ENCODE peak calls at places on chromosome 22, in four cellular contexts. X is kidney, U is A673, K is H7. H is an unnamed sample.

GRCh38 chr22:42192547-42192946 is 61.9 kb upstream of the CYP2D6 start:
- DNase-seq in X (no peak), U (no peak), K (no peak), H (no peak)

GRCh38 chr22:17703811-17704210 is 65.3 kb downstream of the BCL2L13 start:
- DNase-seq in X (no peak), U (no peak), K (no peak), H (no peak)

GRCh38 chr22:36332623-36333331 is 55.0 kb downstream of the MYH9 start:
- DNase-seq in X (no peak), U (peak), K (peak), H (no peak)

GRCh38 chr22:37419370-37419915 is 7.8 kb downstream of the ELFN2 start:
- DNase-seq in X (peak), U (no peak), K (no peak), H (no peak)

GRCh38 chr22:45310331-45311032 is 748 bp downstream of the FAM118A start:
- DNase-seq in X (no peak), U (peak), K (peak), H (no peak)

GRCh38 chr22:38240734-38241252 is 32.0 kb downstream of the TMEM184B start:
- DNase-seq in X (no peak), U (no peak), K (peak), H (peak)

GRCh38 chr22:32583074-32583677 is 108.6 kb downstream of the FBXO7 start:
- DNase-seq in X (no peak), U (no peak), K (no peak), H (peak)

GRCh38 chr22:42286205-42286604 is 15.8 kb upstream of the TCF20 start:
- DNase-seq in X (no peak), U (no peak), K (no peak), H (no peak)

GRCh38 chr22:49365191-49365837 is 462.4 kb downstream of the BRD1 start:
- DNase-seq in X (peak), U (no peak), K (no peak), H (no peak)

GRCh38 chr22:38230108-38230825 is 28.5 kb downstream of the MAFF start:
- DNase-seq in X (no peak), U (peak), K (peak), H (no peak)

GRCh38 chr22:20428496-20429253 is 8.9 kb downstream of the SCARF2 start:
- DNase-seq in X (peak), U (no peak), K (no peak), H (no peak)

GRCh38 chr22:31206896-31207687 is 5.0 kb upstream of the LIMK2 start:
- DNase-seq in X (no peak), U (no peak), K (no peak), H (peak)

GRCh38 chr22:46122511-46122971 is 27.8 kb upstream of the PPARA start:
- DNase-seq in X (peak), U (peak), K (peak), H (peak)

GRCh38 chr22:41469218-41469851 is 418 bp downstream of the ACO2 start:
- DNase-seq in X (no peak), U (peak), K (peak), H (peak)

GRCh38 chr22:35930933-35931332 is 97.7 kb downstream of the RBFOX2 start:
- DNase-seq in X (no peak), U (peak), K (peak), H (peak)

GRCh38 chr22:31572939-31573338 is 76.6 kb downstream of the SFI1 start:
- DNase-seq in X (no peak), U (no peak), K (no peak), H (peak)

GRCh38 chr22:26476705-26477340 is 6.8 kb downstream of the HPS4 start:
- DNase-seq in X (no peak), U (no peak), K (no peak), H (no peak)

GRCh38 chr22:20008221-20008995 is 8.2 kb downstream of the ARVCF start:
- DNase-seq in X (peak), U (no peak), K (no peak), H (no peak)

GRCh38 chr22:37195921-37196320 is 7.9 kb upstream of the C1QTNF6 start:
- DNase-seq in X (peak), U (no peak), K (no peak), H (no peak)

GRCh38 chr22:50011447-50012200 is 941 bp downstream of the IL17REL start:
- DNase-seq in X (peak), U (peak), K (peak), H (no peak)

GRCh38 chr22:44362249-44363040 is 49.7 kb upstream of the SHISAL1 start:
- DNase-seq in X (peak), U (no peak), K (no peak), H (no peak)

GRCh38 chr22:46990937-46991520 is 228.6 kb downstream of the TBC1D22A start:
- DNase-seq in X (no peak), U (no peak), K (peak), H (no peak)

GRCh38 chr22:49018601-49019000 is 809.1 kb downstream of the BRD1 start:
- DNase-seq in X (peak), U (no peak), K (peak), H (no peak)

GRCh38 chr22:39658367-39658766 is 87.8 kb downstream of the CACNA1I start:
- DNase-seq in X (no peak), U (peak), K (no peak), H (no peak)

GRCh38 chr22:31611065-31611760 is 50.8 kb downstream of the PISD start:
- DNase-seq in X (peak), U (no peak), K (peak), H (no peak)

GRCh38 chr22:31861226-31861840 is 83.0 kb upstream of the YWHAH start:
- DNase-seq in X (no peak), U (no peak), K (no peak), H (no peak)

GRCh38 chr22:38843716-38844660 is at the start of gene NPTXR:
- DNase-seq in X (no peak), U (peak), K (peak), H (peak)

GRCh38 chr22:32281092-32281491 is 25.9 kb upstream of the SLC5A4 start:
- DNase-seq in X (no peak), U (peak), K (no peak), H (no peak)